ENCODE peak calls at places on chromosomes 7 and 10, in nine cellular contexts. One of them, this sample, is unnamed.

GRCh38 chr7:11489280-11489679 is 342.7 kb downstream of the THSD7A start:
- DNase-seq in dorsolateral prefrontal cortex: no peak
- DNase-seq in heart right ventricle: no peak
- DNase-seq in ascending aorta: no peak
- DNase-seq in BE2C: no peak
- DNase-seq in bronchial epithelial cell: no peak
- DNase-seq in fibroblast of pulmonary artery: no peak
- DNase-seq in prostate gland: no peak
- DNase-seq in NB4: no peak
- DNase-seq in this sample: no peak

GRCh38 chr7:44567884-44568283 is 5.8 kb downstream of the DDX56 start:
- DNase-seq in BE2C: no peak
- DNase-seq in dorsolateral prefrontal cortex: no peak
- DNase-seq in NB4: no peak
- DNase-seq in fibroblast of pulmonary artery: no peak
- DNase-seq in ascending aorta: no peak
- DNase-seq in bronchial epithelial cell: no peak
- DNase-seq in prostate gland: no peak
- DNase-seq in heart right ventricle: no peak
- DNase-seq in this sample: no peak

GRCh38 chr10:101783736-101784118 is 481 bp upstream of the NPM3 start:
- DNase-seq in ascending aorta: no peak
- DNase-seq in bronchial epithelial cell: peak; percentile 25
- DNase-seq in BE2C: no peak
- DNase-seq in dorsolateral prefrontal cortex: no peak
- DNase-seq in heart right ventricle: no peak
- DNase-seq in NB4: no peak
- DNase-seq in prostate gland: no peak
- DNase-seq in fibroblast of pulmonary artery: peak; percentile 21
- DNase-seq in this sample: no peak

GRCh38 chr7:112550468-112551060 is 69.8 kb downstream of the LSMEM1 start:
- DNase-seq in heart right ventricle: no peak
- DNase-seq in dorsolateral prefrontal cortex: no peak
- DNase-seq in BE2C: peak; percentile 49
- DNase-seq in ascending aorta: no peak
- DNase-seq in NB4: peak; percentile 81
- DNase-seq in fibroblast of pulmonary artery: peak; percentile 84
- DNase-seq in bronchial epithelial cell: peak; percentile 71
- DNase-seq in prostate gland: peak; percentile 26
- DNase-seq in this sample: peak; percentile 72

GRCh38 chr7:99623702-99624447 is 7.1 kb downstream of the ZSCAN25 start:
- DNase-seq in bronchial epithelial cell: no peak
- DNase-seq in BE2C: no peak
- DNase-seq in dorsolateral prefrontal cortex: no peak
- DNase-seq in fibroblast of pulmonary artery: no peak
- DNase-seq in NB4: peak; percentile 94
- DNase-seq in prostate gland: no peak
- DNase-seq in heart right ventricle: no peak
- DNase-seq in ascending aorta: no peak
- DNase-seq in this sample: no peak

GRCh38 chr7:23467731-23468720 is 2.3 kb downstream of the IGF2BP3 start:
- DNase-seq in ascending aorta: no peak
- DNase-seq in prostate gland: no peak
- DNase-seq in BE2C: peak; percentile 36
- DNase-seq in dorsolateral prefrontal cortex: no peak
- DNase-seq in NB4: peak; percentile 90
- DNase-seq in heart right ventricle: no peak
- DNase-seq in bronchial epithelial cell: no peak
- DNase-seq in fibroblast of pulmonary artery: peak; percentile 70
- DNase-seq in this sample: peak; percentile 63

GRCh38 chr10:14405076-14406065 is 74.6 kb upstream of the FRMD4A start:
- DNase-seq in bronchial epithelial cell: peak; percentile 74
- DNase-seq in dorsolateral prefrontal cortex: no peak
- DNase-seq in heart right ventricle: no peak
- DNase-seq in ascending aorta: no peak
- DNase-seq in fibroblast of pulmonary artery: peak; percentile 97
- DNase-seq in NB4: no peak
- DNase-seq in BE2C: no peak
- DNase-seq in prostate gland: no peak
- DNase-seq in this sample: peak; percentile 94

GRCh38 chr10:133534417-133534816 is 7.3 kb downstream of the CYP2E1 start:
- DNase-seq in fibroblast of pulmonary artery: no peak
- DNase-seq in BE2C: no peak
- DNase-seq in prostate gland: no peak
- DNase-seq in bronchial epithelial cell: no peak
- DNase-seq in heart right ventricle: no peak
- DNase-seq in ascending aorta: no peak
- DNase-seq in dorsolateral prefrontal cortex: no peak
- DNase-seq in NB4: no peak
- DNase-seq in this sample: no peak

GRCh38 chr7:106110885-106111670 is 1.0 kb downstream of the SYPL1 start:
- DNase-seq in NB4: peak; percentile 65
- DNase-seq in dorsolateral prefrontal cortex: no peak
- DNase-seq in BE2C: no peak
- DNase-seq in ascending aorta: no peak
- DNase-seq in prostate gland: no peak
- DNase-seq in bronchial epithelial cell: peak; percentile 47
- DNase-seq in fibroblast of pulmonary artery: no peak
- DNase-seq in heart right ventricle: no peak
- DNase-seq in this sample: peak; percentile 49

GRCh38 chr7:106110238-106110560 is 1.9 kb downstream of the SYPL1 start:
- DNase-seq in bronchial epithelial cell: peak; percentile 29
- DNase-seq in ascending aorta: no peak
- DNase-seq in heart right ventricle: no peak
- DNase-seq in fibroblast of pulmonary artery: peak; percentile 14
- DNase-seq in NB4: peak; percentile 64
- DNase-seq in BE2C: no peak
- DNase-seq in prostate gland: no peak
- DNase-seq in dorsolateral prefrontal cortex: no peak
- DNase-seq in this sample: peak; percentile 9

GRCh38 chr7:106111671-106112117 is 418 bp downstream of the SYPL1 start:
- DNase-seq in fibroblast of pulmonary artery: peak; percentile 79
- DNase-seq in dorsolateral prefrontal cortex: no peak
- DNase-seq in ascending aorta: no peak
- DNase-seq in prostate gland: no peak
- DNase-seq in heart right ventricle: peak; percentile 86
- DNase-seq in BE2C: peak; percentile 78
- DNase-seq in bronchial epithelial cell: peak; percentile 28
- DNase-seq in NB4: peak; percentile 93
- DNase-seq in this sample: peak; percentile 65

GRCh38 chr7:106112972-106113421 is 885 bp upstream of the SYPL1 start:
- DNase-seq in ascending aorta: no peak
- DNase-seq in prostate gland: no peak
- DNase-seq in BE2C: no peak
- DNase-seq in fibroblast of pulmonary artery: no peak
- DNase-seq in dorsolateral prefrontal cortex: no peak
- DNase-seq in bronchial epithelial cell: no peak
- DNase-seq in NB4: peak; percentile 20
- DNase-seq in heart right ventricle: no peak
- DNase-seq in this sample: no peak

GRCh38 chr7:106112118-106112971 is at the start of gene SYPL1:
- DNase-seq in fibroblast of pulmonary artery: peak; percentile 92
- DNase-seq in BE2C: peak; percentile 96
- DNase-seq in heart right ventricle: peak; percentile 95
- DNase-seq in bronchial epithelial cell: peak; percentile 79
- DNase-seq in ascending aorta: peak; percentile 70
- DNase-seq in NB4: peak; percentile 99
- DNase-seq in prostate gland: peak; percentile 92
- DNase-seq in dorsolateral prefrontal cortex: peak; percentile 79
- DNase-seq in this sample: peak; percentile 92
- TF ChIP-seq CTCF in fibroblast of pulmonary artery: no peak
- TF ChIP-seq CTCF in BE2C: no peak
- TF ChIP-seq CTCF in heart right ventricle: no peak
- TF ChIP-seq CTCF in bronchial epithelial cell: no peak
- TF ChIP-seq CTCF in ascending aorta: no peak
- TF ChIP-seq CTCF in NB4: no peak
- TF ChIP-seq CTCF in prostate gland: no peak
- TF ChIP-seq CTCF in dorsolateral prefrontal cortex: peak; percentile 24
- TF ChIP-seq CTCF in this sample: no peak

DNA sequence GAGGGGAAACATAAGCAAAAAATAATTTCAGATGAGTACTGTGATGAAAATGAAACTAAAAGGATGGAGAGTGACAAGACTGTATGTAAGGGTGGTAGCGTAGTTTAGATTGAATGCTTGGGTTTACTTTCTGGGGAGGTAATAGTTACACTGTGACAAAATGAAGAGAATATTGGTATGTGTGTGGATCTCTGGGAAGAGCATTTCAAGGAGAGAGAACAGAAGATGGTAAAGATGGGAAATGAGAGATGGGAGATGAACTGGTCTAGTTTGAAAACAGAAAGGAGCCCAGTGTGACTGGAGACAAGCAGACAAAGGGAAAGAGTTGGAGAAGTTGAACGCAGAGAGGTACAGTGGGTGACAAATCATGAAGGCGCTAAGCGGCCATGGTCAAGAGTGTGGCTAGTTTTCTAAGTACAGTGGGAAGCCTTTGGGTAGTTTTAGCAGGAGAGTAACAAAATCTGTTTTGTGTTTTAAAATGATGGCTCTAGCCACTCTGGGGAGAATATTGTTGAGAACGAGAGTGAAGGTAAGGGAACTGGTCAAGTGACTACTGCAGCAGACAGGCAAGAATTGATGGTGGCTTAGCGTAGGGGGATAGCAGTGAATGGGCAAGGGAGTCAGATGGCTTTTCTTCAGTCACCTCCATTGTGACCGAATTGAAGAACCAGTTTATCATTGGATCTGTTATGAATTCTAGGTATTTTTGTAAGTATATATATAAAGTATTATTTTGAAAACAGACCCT is 22.6 kb downstream of the PALS2 start:
- DNase-seq in NB4: no peak
- DNase-seq in ascending aorta: no peak
- DNase-seq in prostate gland: no peak
- DNase-seq in dorsolateral prefrontal cortex: no peak
- DNase-seq in bronchial epithelial cell: no peak
- DNase-seq in BE2C: no peak
- DNase-seq in fibroblast of pulmonary artery: no peak
- DNase-seq in heart right ventricle: no peak
- DNase-seq in this sample: no peak
- H3K4me3 ChIP-seq in NB4: no peak overlapping the region
- H3K4me3 ChIP-seq in ascending aorta: no peak overlapping the region
- H3K4me3 ChIP-seq in prostate gland: no peak overlapping the region
- H3K4me3 ChIP-seq in dorsolateral prefrontal cortex: no peak overlapping the region
- H3K4me3 ChIP-seq in bronchial epithelial cell: no peak overlapping the region
- H3K4me3 ChIP-seq in BE2C: no peak overlapping the region
- H3K4me3 ChIP-seq in fibroblast of pulmonary artery: no peak overlapping the region
- H3K4me3 ChIP-seq in heart right ventricle: no peak overlapping the region
- H3K4me3 ChIP-seq in this sample: no peak overlapping the region

GRCh38 chr7:66143876-66144332 is 29.3 kb downstream of the CRCP start:
- DNase-seq in fibroblast of pulmonary artery: no peak
- DNase-seq in dorsolateral prefrontal cortex: no peak
- DNase-seq in bronchial epithelial cell: no peak
- DNase-seq in BE2C: no peak
- DNase-seq in NB4: no peak
- DNase-seq in heart right ventricle: no peak
- DNase-seq in prostate gland: no peak
- DNase-seq in ascending aorta: no peak
- DNase-seq in this sample: no peak

GRCh38 chr7:66138994-66139752 is 24.5 kb downstream of the CRCP start:
- DNase-seq in bronchial epithelial cell: no peak
- DNase-seq in dorsolateral prefrontal cortex: no peak
- DNase-seq in prostate gland: no peak
- DNase-seq in NB4: peak; percentile 32
- DNase-seq in ascending aorta: no peak
- DNase-seq in BE2C: peak; percentile 61
- DNase-seq in fibroblast of pulmonary artery: peak; percentile 21
- DNase-seq in heart right ventricle: no peak
- DNase-seq in this sample: peak; percentile 16

GRCh38 chr7:66142996-66143395 is 28.3 kb downstream of the CRCP start:
- DNase-seq in fibroblast of pulmonary artery: no peak
- DNase-seq in prostate gland: peak; percentile 46
- DNase-seq in ascending aorta: no peak
- DNase-seq in dorsolateral prefrontal cortex: no peak
- DNase-seq in heart right ventricle: no peak
- DNase-seq in bronchial epithelial cell: peak; percentile 94
- DNase-seq in NB4: no peak
- DNase-seq in BE2C: no peak
- DNase-seq in this sample: no peak

GRCh38 chr7:66142334-66142733 is 27.7 kb downstream of the CRCP start:
- DNase-seq in prostate gland: no peak
- DNase-seq in bronchial epithelial cell: no peak
- DNase-seq in ascending aorta: no peak
- DNase-seq in heart right ventricle: no peak
- DNase-seq in dorsolateral prefrontal cortex: no peak
- DNase-seq in NB4: no peak
- DNase-seq in fibroblast of pulmonary artery: no peak
- DNase-seq in BE2C: no peak
- DNase-seq in this sample: no peak

DNA sequence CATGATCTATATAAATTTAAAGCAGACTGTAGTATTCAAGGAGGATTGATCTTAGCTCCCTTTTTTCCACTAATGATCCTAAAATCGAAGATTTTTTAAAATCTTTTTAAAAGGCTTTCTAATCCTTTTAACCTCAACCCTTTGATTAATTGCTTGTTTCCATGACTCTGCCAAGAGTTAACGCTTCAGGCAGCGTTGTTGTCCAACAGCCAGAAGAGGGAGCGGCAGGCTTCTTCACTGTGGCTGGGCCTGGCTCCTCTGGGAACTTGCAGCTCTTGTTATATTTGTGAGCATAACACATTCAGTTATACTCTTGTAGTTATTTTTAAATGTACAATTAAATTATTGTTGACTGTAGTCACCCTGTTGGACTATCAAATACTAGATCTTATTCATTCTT is 26.3 kb downstream of the CRCP start:
- DNase-seq in prostate gland: peak; percentile 66
- DNase-seq in fibroblast of pulmonary artery: peak; percentile 86
- DNase-seq in BE2C: peak; percentile 77
- DNase-seq in dorsolateral prefrontal cortex: peak; percentile 64
- DNase-seq in bronchial epithelial cell: peak; percentile 69
- DNase-seq in ascending aorta: no peak
- DNase-seq in heart right ventricle: peak; percentile 60
- DNase-seq in NB4: peak; percentile 56
- DNase-seq in this sample: peak; percentile 86
- TF ChIP-seq CTCF in prostate gland: peak; percentile 35
- TF ChIP-seq CTCF in fibroblast of pulmonary artery: peak; percentile 78
- TF ChIP-seq CTCF in BE2C: peak; percentile 87
- TF ChIP-seq CTCF in dorsolateral prefrontal cortex: peak; percentile 43
- TF ChIP-seq CTCF in bronchial epithelial cell: peak; percentile 54
- TF ChIP-seq CTCF in ascending aorta: peak; percentile 11
- TF ChIP-seq CTCF in heart right ventricle: peak; percentile 63
- TF ChIP-seq CTCF in NB4: peak; percentile 47
- TF ChIP-seq CTCF in this sample: peak; percentile 86

DNA sequence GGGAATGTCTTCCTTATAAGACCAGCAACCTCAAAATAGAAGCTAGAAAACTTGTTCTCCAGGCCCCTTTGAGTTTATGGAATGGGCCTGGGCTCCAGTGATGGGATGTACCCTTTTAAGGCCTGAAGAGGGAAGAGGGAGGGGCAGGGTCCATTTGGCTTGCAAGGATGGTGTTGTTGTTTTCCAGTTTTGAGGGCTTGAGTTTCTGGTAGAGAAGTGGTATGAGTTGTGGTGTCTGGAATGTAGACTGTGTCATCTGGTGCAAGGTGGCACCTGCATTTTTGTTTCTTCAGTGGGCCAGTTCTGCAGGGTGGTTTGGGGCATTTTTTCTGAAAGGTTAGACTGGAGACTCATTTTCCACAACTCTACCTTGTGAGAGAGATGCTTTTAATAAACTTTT is 90.1 kb downstream of the ZNF777 start:
- DNase-seq in fibroblast of pulmonary artery: no peak
- DNase-seq in heart right ventricle: no peak
- DNase-seq in bronchial epithelial cell: no peak
- DNase-seq in dorsolateral prefrontal cortex: no peak
- DNase-seq in ascending aorta: no peak
- DNase-seq in prostate gland: no peak
- DNase-seq in BE2C: no peak
- DNase-seq in NB4: no peak
- DNase-seq in this sample: no peak
- H3K4me3 ChIP-seq in fibroblast of pulmonary artery: no peak overlapping the region
- H3K4me3 ChIP-seq in heart right ventricle: no peak overlapping the region
- H3K4me3 ChIP-seq in bronchial epithelial cell: no peak overlapping the region
- H3K4me3 ChIP-seq in dorsolateral prefrontal cortex: no peak overlapping the region
- H3K4me3 ChIP-seq in ascending aorta: no peak overlapping the region
- H3K4me3 ChIP-seq in prostate gland: no peak overlapping the region
- H3K4me3 ChIP-seq in BE2C: no peak overlapping the region
- H3K4me3 ChIP-seq in NB4: no peak overlapping the region
- H3K4me3 ChIP-seq in this sample: no peak overlapping the region